ENCODE peak calls at places on chromosome 16, in ten cellular contexts. I is HFFc6; G is ovary; L is adrenal gland; A is fibroblast of mammary gland; J is lower lobe of right lung; W is upper lobe of right lung; R is activated CD4-positive, alpha-beta T cell treated with anti-CD3 and anti-CD28 coated beads for 36 hours; H is foreskin melanocyte; O is stimulated activated CD4-positive, alpha-beta T cell treated with anti-CD3 and anti-CD28 coated beads, TNF-alpha, amount 100 ng/mL, for 1 hour. U is an unnamed sample.
A peak's percentile ranks its signal among the peaks of the same experiment; 100 is the strongest.

GRCh38 chr16:1788708-1789100 is 4.8 kb downstream of the IGFALS start:
- DNase-seq in I (no peak), G (no peak), L (no peak), A (no peak), J (peak; percentile 43), W (peak; percentile 57), R (no peak), H (no peak), O (no peak), U (no peak)

GRCh38 chr16:73025111-73025505 is 22.8 kb downstream of the ZFHX3 start:
- DNase-seq in I (no peak), G (no peak), L (peak; percentile 58), A (no peak), J (no peak), W (no peak), R (no peak), H (no peak), O (no peak), U (no peak)

GRCh38 chr16:11497329-11497805 is 89.4 kb downstream of the LITAF start:
- DNase-seq in I (peak; percentile 74), G (peak; percentile 74), L (peak; percentile 97), A (peak; percentile 45), J (peak; percentile 93), W (peak; percentile 93), R (peak; percentile 51), H (peak; percentile 79), O (no peak), U (peak; percentile 87)

GRCh38 chr16:56614549-56614991 is 6.2 kb downstream of the MT2A start:
- DNase-seq in I (peak; percentile 60), G (no peak), L (no peak), A (peak; percentile 67), J (no peak), W (no peak), R (peak; percentile 60), H (no peak), O (no peak), U (peak; percentile 53)

GRCh38 chr16:73176577-73177013 is 128.7 kb upstream of the ZFHX3 start:
- DNase-seq in I (peak; percentile 92), G (no peak), L (no peak), A (peak; percentile 92), J (no peak), W (no peak), R (no peak), H (peak; percentile 13), O (no peak), U (peak; percentile 95)

GRCh38 chr16:25586826-25587225 is 104.9 kb upstream of the HS3ST4 start:
- DNase-seq in I (no peak), G (no peak), L (no peak), A (no peak), J (no peak), W (no peak), R (no peak), H (no peak), O (no peak), U (no peak)

GRCh38 chr16:17983847-17984639 is 352.5 kb downstream of the NPIPA8 start:
- DNase-seq in I (no peak), G (no peak), L (no peak), A (no peak), J (no peak), W (no peak), R (no peak), H (no peak), O (no peak), U (no peak)

GRCh38 chr16:85430523-85431381 is 182.4 kb upstream of the GSE1 start:
- DNase-seq in I (no peak), G (peak; percentile 22), L (no peak), A (no peak), J (peak; percentile 48), W (peak; percentile 65), R (no peak), H (no peak), O (no peak), U (no peak)

GRCh38 chr16:70701998-70702397 is 16.1 kb upstream of the MTSS2 start:
- DNase-seq in I (no peak), G (no peak), L (no peak), A (no peak), J (no peak), W (no peak), R (no peak), H (no peak), O (no peak), U (peak; percentile 36)

GRCh38 chr16:11907160-11907970 is 8.4 kb downstream of the GSPT1 start:
- DNase-seq in I (no peak), G (no peak), L (no peak), A (no peak), J (no peak), W (no peak), R (no peak), H (no peak), O (no peak), U (no peak)

GRCh38 chr16:88628512-88628974 is 9.8 kb upstream of the IL17C start:
- DNase-seq in I (no peak), G (no peak), L (peak; percentile 88), A (no peak), J (no peak), W (no peak), R (peak; percentile 45), H (no peak), O (no peak), U (no peak)

GRCh38 chr16:10323528-10323869 is 62.4 kb upstream of the ATF7IP2 start:
- DNase-seq in I (no peak), G (no peak), L (no peak), A (no peak), J (no peak), W (no peak), R (no peak), H (no peak), O (no peak), U (no peak)

GRCh38 chr16:85882181-85882810 is 16.7 kb upstream of the IRF8 start:
- DNase-seq in I (no peak), G (no peak), L (peak; percentile 23), A (no peak), J (no peak), W (no peak), R (no peak), H (peak; percentile 8), O (no peak), U (no peak)

GRCh38 chr16:17238285-17239028 is 232.3 kb downstream of the XYLT1 start:
- DNase-seq in I (no peak), G (no peak), L (no peak), A (peak; percentile 50), J (no peak), W (no peak), R (peak; percentile 45), H (no peak), O (no peak), U (peak; percentile 14)

GRCh38 chr16:85975421-85976100 is 76.6 kb downstream of the IRF8 start:
- DNase-seq in I (no peak), G (no peak), L (no peak), A (no peak), J (no peak), W (no peak), R (no peak), H (no peak), O (no peak), U (no peak)

GRCh38 chr16:75379911-75380847 is 53.1 kb downstream of the CFDP1 start:
- DNase-seq in I (no peak), G (no peak), L (no peak), A (no peak), J (peak; percentile 54), W (no peak), R (peak; percentile 49), H (peak; percentile 88), O (no peak), U (no peak)

GRCh38 chr16:1524366-1524765 is 9.1 kb upstream of the TMEM204 start:
- DNase-seq in I (no peak), G (no peak), L (no peak), A (no peak), J (no peak), W (no peak), R (no peak), H (no peak), O (no peak), U (no peak)

GRCh38 chr16:1494711-1495110 is 1.6 kb downstream of the TELO2 start:
- DNase-seq in I (no peak), G (no peak), L (no peak), A (peak; percentile 36), J (peak; percentile 37), W (no peak), R (no peak), H (no peak), O (no peak), U (peak; percentile 44)

GRCh38 chr16:55367796-55368195 is 43.8 kb downstream of the IRX6 start:
- DNase-seq in I (peak; percentile 44), G (no peak), L (no peak), A (no peak), J (no peak), W (no peak), R (no peak), H (peak; percentile 32), O (no peak), U (peak; percentile 16)

GRCh38 chr16:21001262-21001661 is 100.7 kb downstream of the LYRM1 start:
- DNase-seq in I (peak; percentile 2), G (no peak), L (peak; percentile 58), A (peak; percentile 45), J (no peak), W (no peak), R (peak; percentile 62), H (peak; percentile 12), O (no peak), U (peak; percentile 40)

GRCh38 chr16:66878067-66878466 is 2.2 kb upstream of the PDP2 start:
- DNase-seq in I (no peak), G (no peak), L (no peak), A (peak; percentile 20), J (no peak), W (no peak), R (peak; percentile 84), H (no peak), O (no peak), U (peak; percentile 40)

GRCh38 chr16:17362191-17362590 is 108.6 kb downstream of the XYLT1 start:
- DNase-seq in I (no peak), G (no peak), L (no peak), A (no peak), J (no peak), W (no peak), R (no peak), H (no peak), O (no peak), U (no peak)

GRCh38 chr16:14333361-14333760 is 262.2 kb downstream of the MRTFB start:
- DNase-seq in I (no peak), G (no peak), L (no peak), A (no peak), J (no peak), W (no peak), R (no peak), H (no peak), O (no peak), U (no peak)

GRCh38 chr16:66523861-66524354 is 26.0 kb downstream of the TK2 start:
- DNase-seq in I (no peak), G (no peak), L (peak; percentile 51), A (no peak), J (no peak), W (no peak), R (peak; percentile 48), H (no peak), O (no peak), U (no peak)

GRCh38 chr16:67199808-67200198 is 872 bp downstream of the ELMO3 start:
- DNase-seq in I (no peak), G (peak; percentile 37), L (no peak), A (no peak), J (no peak), W (peak; percentile 74), R (no peak), H (no peak), O (no peak), U (no peak)

GRCh38 chr16:27579086-27579980 is 29.4 kb downstream of the KATNIP start:
- DNase-seq in I (peak; percentile 41), G (no peak), L (no peak), A (peak; percentile 25), J (no peak), W (no peak), R (no peak), H (no peak), O (no peak), U (peak; percentile 53)